ENCODE peak calls at places on chromosomes 6 and 20, in four cellular contexts. J is endothelial cell, F is IMR-90, N is epithelial cell of esophagus. V is an unnamed sample.

GRCh38 chr6:133553652-133554051 is 312.5 kb downstream of the EYA4 start:
- DNase-seq in F (peak; percentile 79), J (peak; percentile 43), N (peak; percentile 66), V (no peak)

GRCh38 chr6:4351857-4352669 is 216.7 kb upstream of the ECI2 start:
- DNase-seq in F (peak; percentile 95), N (peak; percentile 87), J (no peak), V (peak; percentile 48)

GRCh38 chr20:45781391-45781931 is 10.2 kb downstream of the WFDC3 start:
- DNase-seq in F (peak; percentile 95), N (peak; percentile 90), J (no peak), V (no peak)

GRCh38 chr6:167879612-167880011 is 52.9 kb downstream of the AFDN start:
- DNase-seq in F (no peak), N (no peak), J (no peak), V (no peak)

GRCh38 chr6:66740346-66740745 is 1033.3 kb upstream of the EYS start:
- DNase-seq in N (no peak), J (no peak), F (no peak), V (no peak)

GRCh38 chr6:44297063-44298038 is 15.8 kb downstream of the AARS2 start:
- DNase-seq in J (peak; percentile 74), N (peak; percentile 54), F (peak; percentile 29), V (no peak)

GRCh38 chr20:21393142-21393541 is 4.2 kb downstream of the NKX2-4 start:
- DNase-seq in N (no peak), F (no peak), J (no peak), V (no peak)

GRCh38 chr6:43636312-43636667 is 650 bp downstream of the MAD2L1BP start:
- DNase-seq in N (peak; percentile 21), F (peak; percentile 11), J (no peak), V (no peak)

GRCh38 chr6:6246539-6246938 is 73.9 kb downstream of the F13A1 start:
- DNase-seq in J (no peak), F (no peak), N (no peak), V (no peak)

GRCh38 chr20:14830466-14830865 is 493.1 kb upstream of the FLRT3 start:
- DNase-seq in F (no peak), J (no peak), N (no peak), V (no peak)

GRCh38 chr20:61566691-61567090 is 314.6 kb downstream of the CDH4 start:
- DNase-seq in J (no peak), N (no peak), F (no peak), V (no peak)

GRCh38 chr20:50385733-50386640 is 124.2 kb upstream of the PTPN1 start:
- DNase-seq in N (no peak), F (peak; percentile 27), J (peak; percentile 17), V (no peak)

GRCh38 chr6:73798592-73798991 is 102.6 kb downstream of the CD109 start:
- DNase-seq in F (peak; percentile 99), N (peak; percentile 92), J (no peak), V (no peak)

GRCh38 chr6:135183532-135184440 is 2.7 kb downstream of the MYB start:
- DNase-seq in F (peak; percentile 28), J (peak; percentile 66), N (peak; percentile 75), V (no peak)

GRCh38 chr6:40882321-40882720 is 156.7 kb downstream of the UNC5CL start:
- DNase-seq in F (no peak), N (no peak), J (no peak), V (no peak)

GRCh38 chr6:123171341-123171740 is 175.3 kb downstream of the CLVS2 start:
- DNase-seq in F (no peak), J (no peak), N (peak; percentile 8), V (no peak)

GRCh38 chr20:9068232-9068781 is 580 bp upstream of the PLCB4 start:
- DNase-seq in F (peak; percentile 41), J (peak; percentile 67), N (peak; percentile 55), V (no peak)

GRCh38 chr6:41527721-41528408 is 18.3 kb upstream of the FOXP4 start:
- DNase-seq in F (peak; percentile 24), J (no peak), N (no peak), V (no peak)

GRCh38 chr20:48832423-48832735 is 4.6 kb upstream of the PREX1 start:
- DNase-seq in J (no peak), N (no peak), F (no peak), V (no peak)

GRCh38 chr20:23103284-23104018 is 17.3 kb upstream of the CD93 start:
- DNase-seq in N (peak; percentile 24), J (no peak), F (no peak), V (no peak)

GRCh38 chr6:139372326-139373153 is 1.9 kb downstream of the CITED2 start:
- DNase-seq in J (no peak), F (peak; percentile 18), N (no peak), V (no peak)

DNA sequence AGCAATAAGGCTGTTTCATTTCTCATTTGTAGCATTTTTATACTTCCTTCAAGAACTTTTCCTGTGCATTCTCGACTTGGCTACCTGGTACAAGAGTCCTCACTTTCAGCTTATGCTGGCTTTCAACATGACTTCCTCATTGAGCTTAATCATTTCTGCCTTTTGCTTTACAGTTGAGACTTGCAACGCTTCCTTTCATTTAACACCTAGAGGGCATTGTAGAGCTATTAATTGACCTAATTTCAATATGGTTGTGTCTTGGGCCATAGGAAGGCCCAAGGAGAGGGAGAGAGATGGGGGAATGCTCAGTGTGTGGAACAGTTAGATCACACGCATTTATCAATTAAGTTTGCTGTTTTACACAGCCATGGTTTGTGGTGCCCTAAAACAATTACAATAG is 37.2 kb downstream of the SLC22A2 start:
- DNase-seq in J (no peak), N (peak; percentile 68), F (no peak), V (no peak)
- TF ChIP-seq CTCF in J (no peak), N (peak; percentile 40), F (no peak), V (no peak)

GRCh38 chr6:104940881-104941693 is 15.8 kb upstream of the LIN28B start:
- DNase-seq in N (peak; percentile 53), F (peak; percentile 30), J (peak; percentile 89), V (no peak)
- TF ChIP-seq CTCF in N (peak; percentile 47), F (peak; percentile 58), J (peak; percentile 80), V (no peak)

GRCh38 chr6:69179681-69180080 is 544.6 kb downstream of the ADGRB3 start:
- DNase-seq in N (peak; percentile 66), J (no peak), F (no peak), V (no peak)
- TF ChIP-seq CTCF in N (peak; percentile 13), J (no peak), F (no peak), V (no peak)

GRCh38 chr6:97141756-97142155 is 141.3 kb downstream of the MMS22L start:
- DNase-seq in J (no peak), F (no peak), N (no peak), V (no peak)
- TF ChIP-seq CTCF in J (no peak), F (no peak), N (no peak), V (no peak)

V was measured in omental fat pad.